ENCODE peak calls at places on chromosomes 5 and 9, in ten cellular contexts. E, F, B, N, Z, O, P, Q, S and D are unnamed samples. For H3K36me3, the result is how much of the 10 kb centered on the place peaks cover.

GRCh38 chr9:115278241-115279035 is 160.5 kb upstream of the TNC start:
- DNase-seq in E (no peak), O (no peak), Z (no peak), Q (no peak), F (no peak), P (no peak), N (no peak), B (no peak), S (no peak), D (no peak)

GRCh38 chr9:135865531-135865930 is 41.8 kb downstream of the CAMSAP1 start:
- DNase-seq in P (no peak), Z (no peak), N (no peak), F (no peak), E (no peak), O (no peak), S (peak), Q (no peak), B (no peak), D (no peak)

GRCh38 chr5:115601709-115602584 is at the start of gene TICAM2:
- DNase-seq in Q (peak), F (peak), N (peak), S (peak), E (no peak), P (peak), Z (peak), B (no peak), O (peak), D (no peak)

GRCh38 chr5:64502181-64502580 is 3.6 kb upstream of the RGS7BP start:
- DNase-seq in S (no peak), B (no peak), E (no peak), F (no peak), P (no peak), O (no peak), Z (no peak), Q (peak), N (no peak), D (no peak)

GRCh38 chr5:33781286-33781685 is 110.5 kb downstream of the ADAMTS12 start:
- DNase-seq in N (no peak), O (no peak), P (peak), S (peak), Z (no peak), Q (peak), E (no peak), B (peak), F (peak), D (peak)

GRCh38 chr9:36922548-36922947 is 111.5 kb downstream of the PAX5 start:
- DNase-seq in F (no peak), S (peak), P (no peak), Q (peak), Z (no peak), N (no peak), O (no peak), B (no peak), E (no peak), D (no peak)

GRCh38 chr5:89265511-89266169 is 382.7 kb upstream of the MEF2C start:
- DNase-seq in O (no peak), F (no peak), Q (peak), E (no peak), Z (no peak), S (peak), N (no peak), P (peak), B (peak), D (no peak)

GRCh38 chr5:176420972-176421544 is 4.7 kb upstream of the CLTB start:
- DNase-seq in P (no peak), N (no peak), E (no peak), Z (no peak), O (no peak), S (no peak), Q (no peak), B (no peak), F (no peak), D (no peak)

GRCh38 chr9:2351324-2351723 is 270.3 kb upstream of the VLDLR start:
- DNase-seq in N (no peak), Q (no peak), S (no peak), O (no peak), E (no peak), P (no peak), F (no peak), Z (no peak), B (no peak), D (no peak)

GRCh38 chr5:57302164-57302563 is 128.3 kb downstream of the GPBP1 start:
- DNase-seq in O (peak), Q (peak), P (peak), B (peak), Z (no peak), N (no peak), F (no peak), E (no peak), S (peak), D (no peak)

GRCh38 chr5:51225671-51226419 is 157.4 kb upstream of the ISL1 start:
- DNase-seq in O (no peak), Q (no peak), S (no peak), E (no peak), N (no peak), Z (no peak), P (no peak), B (no peak), F (no peak), D (no peak)

GRCh38 chr9:99239341-99240055 is 17.4 kb downstream of the SEC61B start:
- DNase-seq in B (no peak), P (peak), E (no peak), N (no peak), S (peak), O (no peak), F (no peak), Z (no peak), Q (peak), D (no peak)

GRCh38 chr9:125446581-125447094 is 185.0 kb downstream of the GAPVD1 start:
- DNase-seq in F (no peak), E (no peak), Z (no peak), B (no peak), Q (no peak), S (no peak), P (no peak), N (no peak), O (no peak), D (no peak)

GRCh38 chr9:33924978-33925797 is 108.2 kb downstream of the UBE2R2 start:
- DNase-seq in Q (peak), F (peak), B (peak), P (peak), N (peak), O (peak), E (no peak), Z (no peak), S (no peak), D (no peak)

GRCh38 chr9:136142859-136143214 is 24.2 kb upstream of the TMEM250 start:
- DNase-seq in Z (no peak), E (no peak), P (no peak), F (no peak), S (no peak), N (no peak), B (no peak), Q (no peak), O (no peak), D (no peak)

GRCh38 chr5:502325-503079 is 21.7 kb downstream of the SLC9A3 start:
- DNase-seq in O (no peak), Q (no peak), B (no peak), N (no peak), S (no peak), P (no peak), E (no peak), F (no peak), Z (no peak), D (no peak)

GRCh38 chr9:134593756-134594375 is 47.7 kb upstream of the COL5A1 start:
- DNase-seq in O (no peak), F (no peak), S (no peak), Z (peak), E (no peak), P (no peak), Q (no peak), B (no peak), N (no peak), D (no peak)

GRCh38 chr5:86929123-86929766 is 311.5 kb downstream of the COX7C start:
- DNase-seq in B (no peak), O (no peak), S (no peak), F (no peak), E (no peak), P (no peak), N (no peak), Q (no peak), Z (no peak), D (no peak)

GRCh38 chr5:41921874-41922273 is 3.2 kb upstream of the FBXO4 start:
- DNase-seq in P (peak), E (no peak), Z (no peak), Q (peak), N (no peak), S (peak), F (no peak), O (no peak), B (no peak), D (no peak)

DNA sequence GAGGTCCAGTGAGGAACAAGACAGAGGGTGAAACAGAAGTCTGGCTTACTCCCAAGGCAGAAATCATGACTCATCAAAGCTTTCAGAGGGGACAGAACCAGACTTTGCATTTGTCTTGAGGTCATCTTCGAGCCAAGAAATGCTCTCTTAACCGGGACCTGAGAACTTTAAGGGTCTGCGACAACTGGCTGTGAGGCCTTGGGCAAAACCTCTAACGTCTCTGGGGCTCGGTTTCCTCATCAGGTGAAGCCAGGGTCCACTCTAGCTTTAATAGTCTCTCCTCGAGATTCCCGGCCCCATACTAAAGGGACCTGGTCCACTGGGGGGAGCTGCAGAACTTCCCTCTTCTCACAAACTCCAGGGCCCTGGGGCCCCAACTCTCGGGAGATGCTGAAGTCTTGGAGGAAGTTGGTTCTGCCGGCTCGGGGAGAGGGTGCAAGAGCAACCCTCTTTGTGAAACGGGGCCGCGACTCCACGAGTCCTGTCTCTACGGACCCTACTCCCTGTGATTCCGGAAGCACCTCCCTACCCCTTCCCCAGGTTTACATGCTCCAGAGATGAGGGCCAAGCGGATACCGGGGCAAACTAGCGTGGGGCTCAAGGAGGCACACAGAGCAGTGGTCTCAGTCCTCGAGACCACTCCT is 2.6 kb downstream of the GLIS3 start:
- DNase-seq in N (peak), P (peak), B (no peak), Q (peak), F (peak), O (peak), S (peak), Z (peak), E (no peak), D (no peak)
- TF ChIP-seq CTCF in N (peak), P (peak), B (peak), Q (peak), F (no peak), O (peak), S (peak), Z (peak), E (peak), D (peak)

GRCh38 chr5:150723845-150724244 is 23.0 kb upstream of the RBM22 start:
- DNase-seq in B (no peak), P (no peak), O (no peak), S (no peak), F (no peak), E (no peak), Z (no peak), Q (no peak), N (no peak), D (no peak)
- H3K36me3 ChIP-seq in B (under half), P (half or more), O (under half), S (half or more), F (half or more), E (under half), Z (half or more), Q (half or more), N (under half), D (under half)

GRCh38 chr9:69818946-69819345 is 1.7 kb upstream of the CFAP95 start:
- DNase-seq in Q (no peak), F (no peak), S (peak), P (no peak), B (no peak), N (no peak), O (no peak), Z (no peak), E (no peak), D (peak)

GRCh38 chr9:69820955-69821788 is 555 bp downstream of the CFAP95 start:
- DNase-seq in P (no peak), Z (no peak), F (no peak), O (no peak), B (no peak), Q (no peak), N (no peak), E (no peak), S (no peak), D (no peak)

GRCh38 chr9:69817202-69817601 is 3.4 kb upstream of the CFAP95 start:
- DNase-seq in E (no peak), O (no peak), N (no peak), P (no peak), B (no peak), Z (no peak), F (no peak), Q (no peak), S (no peak), D (no peak)

GRCh38 chr9:69824497-69825252 is 4.1 kb downstream of the CFAP95 start:
- DNase-seq in E (no peak), Q (no peak), P (no peak), B (no peak), Z (no peak), O (no peak), S (no peak), F (no peak), N (no peak), D (no peak)

DNA sequence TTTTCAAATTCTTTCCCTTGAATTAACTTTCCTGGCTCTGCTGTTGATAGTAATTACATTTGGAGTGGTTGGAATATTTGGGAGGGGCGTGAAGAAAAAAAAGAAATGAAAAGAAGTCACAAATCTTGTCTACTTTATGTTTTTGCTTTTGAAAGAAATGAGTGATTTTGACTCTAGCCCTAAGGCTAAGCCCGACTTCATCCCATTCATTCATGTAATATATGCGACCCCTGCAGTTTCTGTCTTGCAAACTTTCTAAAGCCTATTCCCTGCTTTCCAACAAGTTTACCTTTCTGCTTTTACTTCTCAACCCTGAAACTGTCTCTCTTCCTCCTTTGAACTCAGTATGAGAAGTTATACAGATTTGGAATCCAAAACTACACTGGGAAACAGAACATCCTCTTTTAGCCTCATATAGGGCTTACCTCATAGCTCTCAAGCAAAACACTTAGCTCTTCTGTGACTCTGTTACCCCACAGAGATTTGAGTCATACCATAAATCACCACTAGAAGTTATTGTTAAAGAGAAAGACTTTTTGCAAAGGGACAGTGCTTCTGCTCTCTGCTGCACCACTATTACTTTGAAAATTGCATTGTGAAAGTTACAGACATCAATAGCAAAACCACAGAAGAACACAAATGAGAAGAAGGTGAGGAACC is 1.6 kb downstream of the CFAP95 start:
- DNase-seq in Z (no peak), N (no peak), P (no peak), Q (no peak), B (no peak), S (peak), F (no peak), O (no peak), E (no peak), D (no peak)
- TF ChIP-seq CTCF in Z (no peak), N (no peak), P (no peak), Q (no peak), B (no peak), S (no peak), F (no peak), O (no peak), E (no peak), D (no peak)

GRCh38 chr5:146510528-146510927 is 5.5 kb downstream of the GPR151 start:
- DNase-seq in S (peak), N (no peak), P (peak), O (no peak), F (no peak), Q (no peak), Z (no peak), B (no peak), E (no peak), D (no peak)
- H3K36me3 ChIP-seq in S (under half), N (under half), P (half or more), O (under half), F (half or more), Q (under half), Z (half or more), B (under half), E (under half), D (under half)

GRCh38 chr5:19608434-19608833 is 379.6 kb downstream of the CDH18 start:
- DNase-seq in B (no peak), Z (no peak), S (peak), O (no peak), E (no peak), P (peak), Q (no peak), F (no peak), N (no peak), D (no peak)
- TF ChIP-seq CTCF in B (peak), Z (no peak), S (peak), O (no peak), E (no peak), P (no peak), Q (no peak), F (no peak), N (no peak), D (no peak)

GRCh38 chr5:139314276-139314675 is 20.7 kb downstream of the MATR3 start:
- DNase-seq in P (no peak), E (no peak), B (no peak), S (no peak), F (no peak), N (no peak), Z (no peak), O (no peak), Q (no peak), D (no peak)
- H3K36me3 ChIP-seq in P (half or more), E (under half), B (under half), S (under half), F (under half), N (under half), Z (half or more), O (under half), Q (under half), D (under half)